ENCODE peak calls at places on chromosomes 5 and 9, in six cellular contexts. O is PC-3; J is foreskin keratinocyte; T is cardiac muscle cell; L is activated CD8-positive, alpha-beta T cell treated with anti-CD3 and anti-CD28 coated beads for 36 hours; H is nephron progenitor cell. I is an unnamed sample.

GRCh38 chr9:93813687-93814560 is 141.2 kb downstream of the BARX1 start:
- DNase-seq in O (no peak), J (no peak), T (no peak), L (no peak), H (no peak), I (peak)

GRCh38 chr5:142946547-142947426 is 176.6 kb downstream of the ARHGAP26 start:
- DNase-seq in O (no peak), J (no peak), T (no peak), L (no peak), H (no peak), I (no peak)

GRCh38 chr5:123482258-123482657 is 29.7 kb upstream of the CSNK1G3 start:
- DNase-seq in O (peak), J (no peak), T (no peak), L (no peak), H (no peak), I (no peak)

GRCh38 chr5:173689713-173690360 is 73.4 kb upstream of the BOD1 start:
- DNase-seq in O (no peak), J (no peak), T (peak), L (no peak), H (no peak), I (no peak)

GRCh38 chr5:134889335-134889734 is 15.2 kb downstream of the TXNDC15 start:
- DNase-seq in O (no peak), J (no peak), T (no peak), L (no peak), H (no peak), I (no peak)

GRCh38 chr5:152634596-152634995 is 229.5 kb upstream of the NMUR2 start:
- DNase-seq in O (no peak), J (no peak), T (no peak), L (no peak), H (peak), I (no peak)

GRCh38 chr5:43422143-43422542 is 10.0 kb upstream of the CCL28 start:
- DNase-seq in O (peak), J (peak), T (peak), L (no peak), H (no peak), I (no peak)

GRCh38 chr9:38195737-38196161 is 126.7 kb upstream of the SHB start:
- DNase-seq in O (no peak), J (no peak), T (no peak), L (no peak), H (peak), I (no peak)

GRCh38 chr5:7000316-7000715 is 287.1 kb downstream of the TENT4A start:
- DNase-seq in O (no peak), J (no peak), T (no peak), L (no peak), H (no peak), I (no peak)

GRCh38 chr9:127555830-127556820 is 56.0 kb upstream of the STXBP1 start:
- DNase-seq in O (peak), J (peak), T (peak), L (peak), H (no peak), I (no peak)

GRCh38 chr9:95822583-95823431 is 52.7 kb upstream of the ERCC6L2 start:
- DNase-seq in O (peak), J (peak), T (peak), L (peak), H (no peak), I (peak)

GRCh38 chr5:59301727-59302126 is 591.8 kb downstream of the PDE4D start:
- DNase-seq in O (no peak), J (no peak), T (no peak), L (no peak), H (no peak), I (no peak)

GRCh38 chr5:55665065-55665464 is 47.1 kb downstream of the SLC38A9 start:
- DNase-seq in O (no peak), J (no peak), T (peak), L (no peak), H (no peak), I (no peak)

DNA sequence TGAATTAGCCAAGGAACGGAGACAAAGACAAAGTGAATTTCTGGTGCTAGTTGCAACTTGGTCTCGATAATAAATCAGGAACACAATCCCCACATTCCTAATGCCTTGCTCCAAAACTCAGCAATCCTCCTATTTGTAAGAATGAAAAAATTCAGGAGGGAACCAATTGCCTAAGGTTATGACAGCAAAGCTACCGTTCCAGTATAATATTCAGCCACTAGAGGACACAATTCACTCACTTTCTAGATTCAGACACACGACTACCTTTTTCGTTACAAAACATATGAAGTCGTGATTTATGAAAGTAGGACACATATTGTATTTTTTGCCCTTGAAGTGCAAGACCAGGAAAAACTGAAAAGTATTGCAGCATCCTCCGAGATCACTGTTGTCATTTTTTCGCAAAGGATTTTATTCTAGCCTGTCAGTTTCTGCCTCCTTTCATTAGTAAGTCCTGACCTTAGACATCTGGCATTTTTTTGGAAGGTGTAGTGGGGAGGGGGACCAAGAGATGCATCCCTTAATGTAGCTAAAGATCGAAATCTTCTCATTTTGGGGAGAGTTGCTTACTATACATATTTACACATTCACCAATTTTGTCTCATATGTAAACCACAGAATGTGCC is 133.1 kb downstream of the DOCK8 start:
- DNase-seq in O (peak), J (peak), T (peak), L (no peak), H (no peak), I (no peak)
- TF ChIP-seq CTCF in O (peak), J (peak), T (peak), L (peak), H (peak), I (no peak)

GRCh38 chr5:154157483-154158378 is 32.8 kb upstream of the GALNT10 start:
- DNase-seq in O (no peak), J (no peak), T (peak), L (peak), H (no peak), I (no peak)
- TF ChIP-seq CTCF in O (peak), J (peak), T (peak), L (peak), H (peak), I (no peak)

DNA sequence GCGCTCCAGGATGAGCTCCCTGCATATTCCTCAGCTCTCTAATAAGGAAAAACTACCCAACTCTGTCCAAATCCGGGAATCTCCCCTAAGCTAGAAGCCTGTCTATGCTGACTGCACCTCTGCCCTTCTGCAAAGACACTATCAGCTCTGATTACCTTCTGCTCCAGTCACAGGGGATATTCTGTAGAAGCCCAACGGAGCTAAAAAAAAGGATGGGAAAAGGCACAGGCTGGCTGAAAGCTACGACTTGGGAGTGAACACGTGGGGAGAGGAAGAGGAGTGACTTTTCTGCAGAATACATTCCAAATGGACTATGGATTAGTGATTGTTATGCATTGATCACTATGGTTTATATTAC is 50.7 kb downstream of the IARS1 start:
- DNase-seq in O (no peak), J (no peak), T (no peak), L (no peak), H (no peak), I (no peak)
- TF ChIP-seq CTCF in O (peak), J (no peak), T (no peak), L (no peak), H (no peak), I (no peak)

GRCh38 chr5:170221319-170221718 is 11.5 kb upstream of the C5orf58 start:
- DNase-seq in O (no peak), J (no peak), T (peak), L (no peak), H (no peak), I (no peak)
- TF ChIP-seq CTCF in O (no peak), J (no peak), T (peak), L (no peak), H (peak), I (no peak)

DNA sequence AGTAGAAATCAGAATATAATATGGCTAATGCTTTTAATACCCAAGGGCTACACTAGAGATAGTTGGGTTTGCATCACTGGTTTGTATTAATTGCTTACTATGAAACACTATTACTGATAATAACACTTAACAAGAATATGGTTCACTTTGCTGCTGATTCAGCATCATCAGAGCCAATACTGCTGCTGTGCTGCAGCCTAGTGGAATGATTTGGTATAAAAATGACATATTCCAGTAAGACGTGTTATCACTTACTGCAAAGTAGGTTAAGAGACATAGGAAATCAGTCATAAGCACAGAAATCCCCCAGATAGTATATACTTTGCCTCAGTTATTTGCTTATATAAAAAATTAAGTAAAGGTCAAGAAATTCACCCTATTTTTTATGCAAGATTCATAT is 2.8 kb downstream of the CDH10 start:
- DNase-seq in O (peak), J (no peak), T (peak), L (no peak), H (no peak), I (no peak)
- TF ChIP-seq CTCF in O (peak), J (peak), T (peak), L (no peak), H (peak), I (no peak)

GRCh38 chr5:171129308-171129707 is 179.7 kb upstream of the TLX3 start:
- DNase-seq in O (no peak), J (no peak), T (no peak), L (no peak), H (no peak), I (no peak)
- TF ChIP-seq CTCF in O (no peak), J (no peak), T (no peak), L (no peak), H (no peak), I (no peak)

DNA sequence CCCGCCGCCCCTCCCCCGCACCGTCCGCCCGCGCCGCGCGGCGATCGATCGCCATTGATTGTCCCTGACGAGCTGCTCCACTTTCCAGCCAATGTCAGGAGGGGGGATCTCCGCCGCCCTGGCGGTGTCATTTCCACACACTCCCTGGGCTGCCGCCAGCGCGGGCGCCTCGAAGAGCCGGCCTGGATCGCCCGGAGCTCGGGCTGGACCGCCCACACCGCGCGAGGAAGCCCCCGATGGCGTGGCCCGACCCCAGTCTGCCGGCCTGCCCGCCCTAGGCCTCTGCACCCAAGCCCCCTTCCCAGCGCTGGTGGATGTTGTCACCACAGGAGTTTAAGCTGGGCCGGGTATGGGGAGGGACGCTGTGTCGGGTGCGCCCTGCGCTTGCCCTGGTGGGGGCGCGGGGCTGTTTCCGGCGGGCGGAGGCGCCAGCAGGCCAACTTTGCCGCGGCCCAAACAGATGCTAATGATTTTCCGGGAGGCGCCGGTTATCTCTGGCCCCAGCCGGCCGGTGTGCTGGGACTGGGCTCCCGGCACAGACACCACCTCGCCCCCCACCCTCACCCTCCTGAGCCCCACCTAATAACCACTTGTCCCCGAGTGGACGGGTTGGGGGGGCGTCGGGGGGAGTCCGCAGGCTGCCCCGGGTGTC is 10.6 kb upstream of the CXXC5 start:
- DNase-seq in O (peak), J (no peak), T (peak), L (peak), H (peak), I (peak)
- TF ChIP-seq CTCF in O (peak), J (peak), T (no peak), L (no peak), H (no peak), I (no peak)

GRCh38 chr5:125412561-125413535 is 666.4 kb upstream of the ZNF608 start:
- DNase-seq in O (peak), J (no peak), T (peak), L (peak), H (peak), I (peak)
- TF ChIP-seq CTCF in O (peak), J (peak), T (peak), L (no peak), H (no peak), I (no peak)